ENCODE peak calls at places on chromosome 3, in five cellular contexts. S, E, A, L and M are unnamed samples.
A peak's percentile ranks its signal among the peaks of the same experiment; 100 is the strongest.

GRCh38 chr3:185939721-185940120 is 1.9 kb upstream of the TRA2B start:
- DNase-seq in S (no peak), E (no peak), A (no peak), L (no peak), M (no peak)

GRCh38 chr3:4174760-4175159 is 128.4 kb upstream of the SETMAR start:
- DNase-seq in S (no peak), E (no peak), A (no peak), L (no peak), M (no peak)

GRCh38 chr3:14793126-14793857 is 25.5 kb upstream of the FGD5 start:
- DNase-seq in S (no peak), E (no peak), A (no peak), L (no peak), M (no peak)

GRCh38 chr3:134794950-134795775 is at the start of gene EPHB1:
- DNase-seq in S (peak; percentile 60), E (peak; percentile 97), A (peak; percentile 94), L (peak; percentile 70), M (peak; percentile 72)

GRCh38 chr3:197406266-197406665 is 107.9 kb upstream of the DLG1 start:
- DNase-seq in S (no peak), E (no peak), A (no peak), L (no peak), M (no peak)

GRCh38 chr3:107241217-107241616 is 136.0 kb upstream of the CCDC54 start:
- DNase-seq in S (peak; percentile 39), E (no peak), A (no peak), L (no peak), M (peak; percentile 14)

GRCh38 chr3:190973760-190974159 is 111.3 kb upstream of the GMNC start:
- DNase-seq in S (no peak), E (no peak), A (no peak), L (no peak), M (no peak)

GRCh38 chr3:153400641-153401040 is 238.6 kb downstream of the RAP2B start:
- DNase-seq in S (no peak), E (no peak), A (no peak), L (no peak), M (no peak)

GRCh38 chr3:88991496-88991895 is 115.9 kb upstream of the EPHA3 start:
- DNase-seq in S (no peak), E (no peak), A (no peak), L (no peak), M (no peak)

GRCh38 chr3:4750306-4751056 is 228.8 kb upstream of the BHLHE40 start:
- DNase-seq in S (no peak), E (no peak), A (no peak), L (peak; percentile 25), M (no peak)

GRCh38 chr3:81295906-81296305 is 465.5 kb downstream of the GBE1 start:
- DNase-seq in S (no peak), E (no peak), A (no peak), L (no peak), M (no peak)

GRCh38 chr3:79161941-79162340 is 605.9 kb downstream of the ROBO1 start:
- DNase-seq in S (no peak), E (no peak), A (no peak), L (no peak), M (no peak)

GRCh38 chr3:195352895-195353488 is 82.0 kb upstream of the XXYLT1 start:
- DNase-seq in S (peak; percentile 77), E (no peak), A (no peak), L (peak; percentile 7), M (peak; percentile 61)

GRCh38 chr3:69200384-69201068 is 78.1 kb upstream of the LMOD3 start:
- DNase-seq in S (no peak), E (no peak), A (no peak), L (peak; percentile 88), M (no peak)

GRCh38 chr3:25592510-25592968 is 72.2 kb downstream of the TOP2B start:
- DNase-seq in S (peak; percentile 33), E (no peak), A (no peak), L (peak; percentile 74), M (peak; percentile 45)

GRCh38 chr3:129359102-129359461 is 69.4 kb downstream of the EFCAB12 start:
- DNase-seq in S (no peak), E (no peak), A (no peak), L (no peak), M (no peak)

GRCh38 chr3:34258271-34259015 is 460.0 kb downstream of the PDCD6IP start:
- DNase-seq in S (no peak), E (no peak), A (no peak), L (no peak), M (no peak)

GRCh38 chr3:149970716-149971402 is at the start of gene PFN2:
- DNase-seq in S (peak; percentile 37), E (no peak), A (no peak), L (peak; percentile 47), M (peak; percentile 75)

GRCh38 chr3:17301271-17301670 is 416.5 kb downstream of the PLCL2 start:
- DNase-seq in S (no peak), E (no peak), A (no peak), L (no peak), M (no peak)

GRCh38 chr3:99317196-99317595 is 321.2 kb upstream of the COL8A1 start:
- DNase-seq in S (no peak), E (no peak), A (no peak), L (no peak), M (no peak)

GRCh38 chr3:4322635-4323034 is 19.5 kb downstream of the SETMAR start:
- DNase-seq in S (no peak), E (no peak), A (no peak), L (peak; percentile 27), M (no peak)

GRCh38 chr3:104102386-104102785 is 1264.3 kb upstream of the ALCAM start:
- DNase-seq in S (peak; percentile 45), E (no peak), A (peak; percentile 23), L (peak; percentile 29), M (no peak)

GRCh38 chr3:40179016-40179415 is 130.5 kb upstream of the EIF1B start:
- DNase-seq in S (peak; percentile 54), E (no peak), A (no peak), L (peak; percentile 45), M (peak; percentile 59)

GRCh38 chr3:71066356-71066755 is 517.2 kb downstream of the FOXP1 start:
- DNase-seq in S (no peak), E (no peak), A (no peak), L (no peak), M (no peak)

GRCh38 chr3:69948246-69948862 is 51.2 kb upstream of the SAMMSON start:
- DNase-seq in S (peak; percentile 6), E (no peak), A (no peak), L (peak; percentile 4), M (peak; percentile 11)

GRCh38 chr3:61929631-61930030 is 368.3 kb downstream of the PTPRG start:
- DNase-seq in S (no peak), E (no peak), A (no peak), L (no peak), M (no peak)

GRCh38 chr3:143362115-143362992 is 242.8 kb downstream of the CHST2 start:
- DNase-seq in S (no peak), E (no peak), A (no peak), L (no peak), M (no peak)

GRCh38 chr3:100954199-100954935 is 38.9 kb downstream of the ABI3BP start:
- DNase-seq in S (no peak), E (no peak), A (no peak), L (no peak), M (no peak)

GRCh38 chr3:66486646-66487045 is 14.2 kb downstream of the LRIG1 start:
- DNase-seq in S (no peak), E (no peak), A (no peak), L (no peak), M (no peak)

GRCh38 chr3:127748754-127749327 is 73.5 kb downstream of the MGLL start:
- DNase-seq in S (no peak), E (no peak), A (no peak), L (no peak), M (no peak)
- TF ChIP-seq SRF in S (no peak), E (no peak), A (no peak), L (no peak), M (no peak)

GRCh38 chr3:188974856-188975611 is 196.7 kb upstream of the TPRG1 start:
- DNase-seq in S (no peak), E (no peak), A (no peak), L (no peak), M (no peak)
- H3K4me3 ChIP-seq in S (no peak overlapping the region), E (no peak overlapping the region), A (no peak overlapping the region), L (no peak overlapping the region), M (no peak overlapping the region)

GRCh38 chr3:197154-197855 is 742 bp downstream of the CHL1 start:
- DNase-seq in S (no peak), E (no peak), A (no peak), L (no peak), M (no peak)

GRCh38 chr3:197891-198491 is 1.4 kb downstream of the CHL1 start:
- DNase-seq in S (no peak), E (no peak), A (no peak), L (no peak), M (no peak)

GRCh38 chr3:195662-196061 is 901 bp upstream of the CHL1 start:
- DNase-seq in S (no peak), E (no peak), A (no peak), L (no peak), M (no peak)

GRCh38 chr3:194421-194820 is 2.1 kb upstream of the CHL1 start:
- DNase-seq in S (no peak), E (no peak), A (no peak), L (no peak), M (no peak)

DNA sequence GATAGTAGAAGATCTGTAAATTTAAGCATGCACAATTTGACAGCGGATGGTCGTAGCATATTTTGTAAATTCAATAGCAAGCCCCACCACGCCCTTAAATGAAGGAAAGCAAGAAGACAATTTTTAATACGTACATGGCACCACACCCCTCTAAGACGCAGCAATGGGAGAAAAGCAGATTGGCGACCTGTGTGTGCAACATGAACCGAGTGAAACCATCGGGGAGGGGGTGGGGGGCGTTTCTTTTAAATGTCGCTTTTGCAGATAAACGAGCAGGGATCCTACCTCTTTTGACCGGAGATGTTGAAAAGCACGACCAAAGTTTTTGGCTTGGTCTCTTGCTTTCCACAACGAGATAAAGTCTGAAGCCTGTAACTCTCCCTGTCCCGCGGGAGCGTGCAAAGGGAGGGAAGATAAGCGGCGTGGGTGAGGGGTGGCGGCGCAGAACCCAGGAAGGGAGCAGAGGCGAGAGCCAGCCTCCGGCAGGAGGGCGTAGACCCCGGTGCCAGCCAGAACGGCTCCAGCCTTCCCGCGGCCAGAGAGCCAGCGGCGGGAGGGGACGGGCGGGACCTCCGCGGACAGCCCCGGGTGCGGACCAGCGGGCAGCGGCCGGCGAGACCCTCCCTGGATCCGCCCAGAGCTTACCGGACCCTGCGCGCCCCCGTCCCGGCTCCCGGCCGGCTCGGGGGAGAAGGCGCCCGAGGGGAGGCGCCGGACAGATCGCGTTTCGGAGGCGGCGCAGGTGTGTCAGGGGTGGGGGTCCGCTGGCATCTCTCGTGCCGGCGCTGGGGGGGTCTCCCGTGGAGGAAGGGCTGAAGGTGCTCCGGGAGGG is at the start of gene CHL1:
- DNase-seq in S (no peak), E (no peak), A (no peak), L (no peak), M (no peak)
- TF ChIP-seq SRF in S (no peak), E (no peak), A (no peak), L (no peak), M (no peak)

GRCh38 chr3:184525337-184526157 is 36.0 kb upstream of the EPHB3 start:
- DNase-seq in S (no peak), E (no peak), A (no peak), L (no peak), M (no peak)

GRCh38 chr3:184524981-184525336 is 36.6 kb upstream of the EPHB3 start:
- DNase-seq in S (no peak), E (no peak), A (no peak), L (no peak), M (no peak)

GRCh38 chr3:184531580-184532290 is 29.9 kb upstream of the EPHB3 start:
- DNase-seq in S (no peak), E (no peak), A (no peak), L (no peak), M (no peak)

GRCh38 chr3:184523825-184524615 is 37.6 kb upstream of the EPHB3 start:
- DNase-seq in S (peak; percentile 68), E (no peak), A (no peak), L (no peak), M (peak; percentile 26)

GRCh38 chr3:184526158-184526483 is 35.5 kb upstream of the EPHB3 start:
- DNase-seq in S (no peak), E (no peak), A (no peak), L (no peak), M (no peak)
- H3K4me3 ChIP-seq in S (no peak overlapping the region), E (peak overlapping the region; percentile 66), A (no peak overlapping the region), L (no peak overlapping the region), M (no peak overlapping the region)